ENCODE peak calls at places on chromosome 6, in four cellular contexts. M, Q, S and P are unnamed samples.

GRCh38 chr6:169949501-169950097 is 198.2 kb downstream of the ERMARD start:
- DNase-seq in M (no peak), S (no peak), Q (no peak), P (no peak)

GRCh38 chr6:54681987-54682386 is 164.6 kb upstream of the FAM83B start:
- DNase-seq in M (no peak), Q (peak; percentile 30), S (no peak), P (no peak)

GRCh38 chr6:167827588-167828324 is 1.0 kb downstream of the AFDN start:
- DNase-seq in S (peak; percentile 70), Q (no peak), M (peak; percentile 57), P (peak; percentile 64)

GRCh38 chr6:157989541-157990289 is 8.1 kb downstream of the SYNJ2 start:
- DNase-seq in S (peak; percentile 15), M (no peak), Q (no peak), P (no peak)

GRCh38 chr6:44053760-44054556 is 73.3 kb downstream of the MRPL14 start:
- DNase-seq in S (peak; percentile 54), Q (peak; percentile 85), M (no peak), P (no peak)

GRCh38 chr6:114068119-114068518 is 97.2 kb upstream of the HDAC2 start:
- DNase-seq in M (no peak), S (no peak), Q (no peak), P (no peak)

GRCh38 chr6:41325446-41326066 is 9.9 kb upstream of the NCR2 start:
- DNase-seq in M (no peak), Q (no peak), S (no peak), P (no peak)

GRCh38 chr6:7448232-7448631 is 58.6 kb downstream of the RIOK1 start:
- DNase-seq in S (no peak), M (no peak), Q (no peak), P (no peak)

GRCh38 chr6:107561325-107561724 is 71.4 kb downstream of the SOBP start:
- DNase-seq in S (no peak), Q (no peak), M (no peak), P (no peak)

GRCh38 chr6:166343157-166343502 is 785 bp upstream of the SFT2D1 start:
- DNase-seq in Q (no peak), S (no peak), M (peak; percentile 51), P (no peak)

GRCh38 chr6:108587258-108588059 is 26.7 kb downstream of the FOXO3 start:
- DNase-seq in M (no peak), Q (no peak), S (no peak), P (no peak)

GRCh38 chr6:158536084-158536890 is 23.6 kb upstream of the TMEM181 start:
- DNase-seq in S (peak; percentile 92), Q (no peak), M (peak; percentile 88), P (peak; percentile 87)

GRCh38 chr6:10479939-10480700 is 41.0 kb upstream of the GCNT2 start:
- DNase-seq in M (no peak), S (no peak), Q (no peak), P (no peak)

GRCh38 chr6:69985180-69985579 is 118.8 kb downstream of the COL19A1 start:
- DNase-seq in M (no peak), S (no peak), Q (peak; percentile 0), P (no peak)

GRCh38 chr6:111989743-111990142 is 64.2 kb upstream of the CCN6 start:
- DNase-seq in S (no peak), Q (no peak), M (no peak), P (no peak)

GRCh38 chr6:168288781-168289570 is 30.6 kb downstream of the DACT2 start:
- DNase-seq in M (no peak), S (no peak), Q (no peak), P (no peak)

GRCh38 chr6:138662474-138662873 is 111.1 kb upstream of the CCDC28A start:
- DNase-seq in S (no peak), Q (no peak), M (no peak), P (no peak)

GRCh38 chr6:80607814-80608391 is 501.4 kb downstream of the BCKDHB start:
- DNase-seq in Q (peak; percentile 81), M (no peak), S (no peak), P (no peak)

DNA sequence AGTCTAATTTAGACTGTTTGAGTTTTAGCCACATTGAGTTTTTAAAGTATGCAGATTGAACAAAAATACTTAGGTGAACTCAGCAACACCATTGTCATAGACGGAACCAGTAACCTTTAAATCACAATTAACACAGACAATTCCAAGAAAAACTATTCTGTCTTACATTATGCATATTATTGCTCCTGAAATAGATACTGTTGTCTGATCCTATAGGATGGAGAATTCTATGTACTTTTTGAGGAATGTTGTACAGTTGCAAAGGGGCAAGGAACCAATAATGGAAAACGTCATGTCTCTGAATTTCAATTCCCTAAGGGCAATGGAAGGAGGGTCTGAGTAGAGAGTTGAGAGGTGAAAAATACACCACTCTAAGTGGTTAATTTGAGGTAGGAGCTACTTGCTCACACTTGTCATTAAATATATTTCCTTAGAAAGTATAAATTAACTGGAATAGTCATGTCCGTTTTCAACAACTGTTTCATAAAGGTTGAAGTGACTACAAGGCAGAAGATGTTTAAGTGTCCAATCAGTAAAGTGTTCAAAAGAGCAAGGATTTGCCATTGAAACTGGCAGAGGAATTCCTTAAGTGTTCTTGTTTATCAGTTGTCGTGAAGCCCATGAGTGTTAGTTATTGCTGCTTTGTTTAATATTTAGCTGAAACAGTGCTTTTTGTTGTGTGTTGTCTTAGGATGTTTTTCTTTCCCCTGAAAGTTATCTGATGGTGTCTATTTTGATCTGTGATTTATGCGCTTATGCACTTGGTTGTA is 1.3 kb downstream of the NKAIN2 start:
- DNase-seq in Q (no peak), M (no peak), S (no peak), P (no peak)
- TF ChIP-seq CTCF in Q (no peak), M (no peak), S (no peak), P (no peak)

GRCh38 chr6:97919631-97920030 is 636.6 kb upstream of the MMS22L start:
- DNase-seq in S (peak; percentile 15), Q (no peak), M (no peak), P (no peak)

GRCh38 chr6:97923249-97923648 is 640.2 kb upstream of the MMS22L start:
- DNase-seq in M (no peak), Q (no peak), S (no peak), P (no peak)

DNA sequence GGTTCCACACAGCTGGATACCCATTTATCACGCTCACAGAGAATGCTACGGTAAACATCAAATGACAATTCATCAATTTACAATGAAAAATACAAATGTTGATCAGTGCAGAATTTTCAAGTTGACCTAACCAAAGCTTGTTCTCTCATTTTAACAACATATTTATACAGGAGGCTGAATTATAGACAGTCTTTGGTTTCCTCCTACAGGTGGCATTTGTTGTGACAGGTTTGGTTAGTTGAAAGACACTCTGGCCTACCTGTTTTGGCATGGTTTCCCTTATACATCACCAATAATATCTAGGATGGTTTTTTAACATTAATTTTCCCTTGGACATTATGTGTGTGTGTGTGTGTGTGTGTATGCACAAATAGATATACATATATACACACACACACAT is 642.5 kb upstream of the MMS22L start:
- DNase-seq in M (no peak), Q (no peak), S (no peak), P (no peak)
- TF ChIP-seq CTCF in M (no peak), Q (no peak), S (no peak), P (peak; percentile 10)

GRCh38 chr6:152954443-152954842 is 28.4 kb downstream of the FBXO5 start:
- DNase-seq in S (no peak), M (peak; percentile 32), Q (no peak), P (no peak)
- TF ChIP-seq CTCF in S (no peak), M (peak; percentile 10), Q (no peak), P (peak; percentile 25)

DNA sequence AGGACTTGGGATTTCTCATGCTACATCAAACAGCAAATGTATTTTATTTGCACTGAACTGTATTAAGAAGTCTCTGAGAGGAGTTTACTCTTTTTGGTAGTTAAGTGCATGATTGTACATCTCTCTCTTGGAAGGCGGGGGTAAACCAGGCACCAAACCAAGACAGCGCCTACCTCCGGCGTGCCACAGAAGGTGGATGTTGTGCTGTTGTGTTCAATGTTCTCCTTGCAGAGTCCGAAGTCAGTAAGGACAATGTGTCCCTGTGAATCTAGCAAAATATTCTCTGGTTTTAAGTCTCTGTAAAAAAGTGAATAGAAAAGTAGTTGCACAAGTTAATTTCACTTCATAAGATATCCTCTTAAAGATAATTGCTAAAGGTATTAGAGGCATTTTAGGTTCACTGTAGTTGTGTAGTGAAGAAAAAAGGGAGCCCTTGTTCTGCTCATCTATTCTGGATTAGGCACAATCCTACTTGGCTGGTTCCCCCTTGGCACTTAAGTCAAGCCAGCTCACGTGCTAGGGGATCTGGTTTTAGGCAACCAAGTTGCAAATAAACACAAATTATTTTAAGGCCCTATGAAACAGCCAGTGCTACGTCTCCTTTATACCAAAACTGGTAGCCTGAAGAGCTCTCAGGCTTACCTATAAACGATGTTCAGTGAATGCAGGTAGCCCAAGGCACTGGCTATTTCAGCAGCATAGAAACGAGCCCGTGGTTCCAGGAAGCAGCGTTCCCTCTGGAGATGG is 119.8 kb upstream of the SLC2A12 start:
- DNase-seq in S (no peak), M (no peak), Q (no peak), P (no peak)
- TF ChIP-seq CTCF in S (no peak), M (no peak), Q (no peak), P (no peak)

DNA sequence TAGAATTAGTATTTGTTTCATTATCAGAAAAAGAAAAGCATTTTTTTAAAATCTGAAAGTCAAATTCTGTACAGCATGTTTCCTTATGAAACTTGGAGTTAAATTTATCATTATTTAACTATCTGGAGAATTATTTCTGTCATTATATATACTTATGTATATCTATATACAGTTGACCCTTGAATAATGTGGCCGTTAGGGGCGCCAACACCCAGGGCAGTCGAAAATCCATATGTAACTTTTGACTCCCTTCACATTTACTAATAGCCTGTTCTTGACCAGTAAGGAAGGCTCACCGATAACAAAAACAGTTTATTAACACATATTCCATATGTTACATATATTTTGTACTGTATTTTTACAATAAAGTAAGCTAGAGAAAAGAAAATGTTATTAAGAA is 341.2 kb downstream of the ADGRB3 start:
- DNase-seq in M (no peak), Q (no peak), S (no peak), P (no peak)
- TF ChIP-seq CTCF in M (no peak), Q (no peak), S (peak; percentile 20), P (peak; percentile 34)

DNA sequence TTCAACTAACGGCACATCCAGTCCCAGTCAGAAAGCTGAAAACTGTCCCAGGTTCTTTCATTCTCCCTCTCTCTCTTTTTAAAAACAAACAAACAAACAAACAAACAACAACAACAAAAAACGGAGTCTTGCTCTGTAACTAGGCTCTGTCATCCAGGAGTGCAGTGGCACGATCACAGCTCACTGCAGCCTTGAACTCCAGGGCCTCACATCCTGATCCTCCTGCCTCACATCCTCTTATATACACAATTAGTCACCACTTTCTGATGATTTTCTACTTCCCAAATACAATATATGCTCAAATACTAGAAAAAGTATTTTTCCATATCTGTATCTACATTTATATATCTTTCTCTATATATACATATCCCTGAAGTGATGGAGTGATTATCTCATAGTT is 170.8 kb downstream of the EPHA7 start:
- DNase-seq in M (no peak), Q (no peak), S (no peak), P (no peak)
- TF ChIP-seq CTCF in M (no peak), Q (no peak), S (no peak), P (no peak)